ENCODE peak calls at places on chromosomes 16 and 17, in five cellular contexts. One of them, this sample, is unnamed.

GRCh38 chr17:28533091-28533670 is 19.2 kb downstream of the UNC119 start:
- DNase-seq in ascending aorta: no peak
- DNase-seq in lower lobe of right lung: no peak
- DNase-seq in CD8-positive, alpha-beta T cell: no peak
- DNase-seq in heart left ventricle: no peak
- DNase-seq in this sample: no peak

GRCh38 chr16:30941600-30942420 is 7.1 kb upstream of the ORAI3 start:
- DNase-seq in heart left ventricle: peak; percentile 82
- DNase-seq in CD8-positive, alpha-beta T cell: peak; percentile 45
- DNase-seq in ascending aorta: no peak
- DNase-seq in lower lobe of right lung: peak; percentile 90
- DNase-seq in this sample: peak; percentile 90

GRCh38 chr16:12898556-12898955 is 2.8 kb upstream of the SHISA9 start:
- DNase-seq in heart left ventricle: no peak
- DNase-seq in ascending aorta: no peak
- DNase-seq in CD8-positive, alpha-beta T cell: no peak
- DNase-seq in lower lobe of right lung: no peak
- DNase-seq in this sample: no peak

GRCh38 chr16:85395207-85395912 is 217.8 kb upstream of the GSE1 start:
- DNase-seq in lower lobe of right lung: peak; percentile 66
- DNase-seq in CD8-positive, alpha-beta T cell: no peak
- DNase-seq in heart left ventricle: peak; percentile 79
- DNase-seq in ascending aorta: peak; percentile 58
- DNase-seq in this sample: peak; percentile 58

GRCh38 chr17:50647187-50647586 is 12.5 kb downstream of the ABCC3 start:
- DNase-seq in lower lobe of right lung: no peak
- DNase-seq in ascending aorta: no peak
- DNase-seq in heart left ventricle: no peak
- DNase-seq in CD8-positive, alpha-beta T cell: no peak
- DNase-seq in this sample: no peak

GRCh38 chr16:85286970-85287814 is 174.9 kb upstream of the CIBAR2 start:
- DNase-seq in lower lobe of right lung: peak; percentile 62
- DNase-seq in CD8-positive, alpha-beta T cell: no peak
- DNase-seq in ascending aorta: no peak
- DNase-seq in heart left ventricle: peak; percentile 88
- DNase-seq in this sample: no peak

GRCh38 chr17:67800495-67800928 is 24.8 kb upstream of the BPTF start:
- DNase-seq in lower lobe of right lung: peak; percentile 80
- DNase-seq in CD8-positive, alpha-beta T cell: peak; percentile 31
- DNase-seq in ascending aorta: peak; percentile 16
- DNase-seq in heart left ventricle: peak; percentile 75
- DNase-seq in this sample: peak; percentile 95

GRCh38 chr16:89491238-89491869 is 993 bp upstream of the ANKRD11 start:
- DNase-seq in ascending aorta: no peak
- DNase-seq in CD8-positive, alpha-beta T cell: no peak
- DNase-seq in lower lobe of right lung: no peak
- DNase-seq in heart left ventricle: no peak
- DNase-seq in this sample: peak; percentile 59

DNA sequence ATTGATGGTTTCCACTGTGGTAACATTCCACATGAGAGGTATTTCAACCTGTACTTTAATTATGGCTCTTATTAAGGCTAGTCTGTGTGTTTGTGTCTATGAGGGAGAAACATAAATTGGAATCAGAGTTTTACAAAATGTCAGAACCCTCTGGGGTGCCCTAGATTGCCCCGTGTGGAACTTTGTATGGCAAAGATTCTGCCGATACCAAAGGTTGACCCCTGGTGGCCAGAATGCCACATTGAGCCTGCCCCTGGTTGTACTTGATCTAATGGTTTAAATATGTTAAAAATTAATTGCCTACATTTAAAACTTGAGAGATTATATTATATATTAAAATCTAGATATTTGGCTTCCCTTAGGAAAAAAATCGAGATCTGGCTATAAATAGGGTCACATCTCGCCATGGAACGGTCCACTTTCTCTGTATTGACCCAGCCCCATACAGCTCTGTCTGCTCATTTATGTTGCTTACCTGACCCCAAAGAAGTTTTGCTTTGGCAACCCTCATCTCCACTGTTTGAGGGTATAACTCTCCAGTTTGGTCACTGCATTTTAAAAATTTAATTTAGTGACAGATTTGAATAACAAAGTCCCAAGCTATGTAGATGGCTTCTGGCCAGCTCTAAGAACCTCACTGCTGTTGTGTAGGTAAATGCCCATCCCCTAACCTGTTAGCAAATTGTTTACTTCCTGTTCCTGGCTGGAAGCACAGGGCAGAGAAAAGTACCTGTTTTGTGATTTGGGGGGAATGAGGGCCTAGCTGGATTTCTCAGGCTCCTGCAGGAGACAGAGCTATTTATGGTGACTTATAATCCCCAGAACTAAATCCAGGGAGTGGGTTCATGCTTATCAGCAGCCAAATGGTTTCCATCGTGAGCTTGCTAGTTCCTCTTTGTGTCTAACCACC is 95.0 kb downstream of the PLCG2 start:
- DNase-seq in lower lobe of right lung: peak; percentile 69
- DNase-seq in heart left ventricle: peak; percentile 48
- DNase-seq in CD8-positive, alpha-beta T cell: peak; percentile 29
- DNase-seq in ascending aorta: no peak
- DNase-seq in this sample: peak; percentile 90
- H3K27ac ChIP-seq in lower lobe of right lung: peak overlapping the region; percentile 2
- H3K27ac ChIP-seq in heart left ventricle: no peak overlapping the region
- H3K27ac ChIP-seq in CD8-positive, alpha-beta T cell: no peak overlapping the region
- H3K27ac ChIP-seq in ascending aorta: no peak overlapping the region
- H3K27ac ChIP-seq in this sample: peak overlapping the region; percentile 99

DNA sequence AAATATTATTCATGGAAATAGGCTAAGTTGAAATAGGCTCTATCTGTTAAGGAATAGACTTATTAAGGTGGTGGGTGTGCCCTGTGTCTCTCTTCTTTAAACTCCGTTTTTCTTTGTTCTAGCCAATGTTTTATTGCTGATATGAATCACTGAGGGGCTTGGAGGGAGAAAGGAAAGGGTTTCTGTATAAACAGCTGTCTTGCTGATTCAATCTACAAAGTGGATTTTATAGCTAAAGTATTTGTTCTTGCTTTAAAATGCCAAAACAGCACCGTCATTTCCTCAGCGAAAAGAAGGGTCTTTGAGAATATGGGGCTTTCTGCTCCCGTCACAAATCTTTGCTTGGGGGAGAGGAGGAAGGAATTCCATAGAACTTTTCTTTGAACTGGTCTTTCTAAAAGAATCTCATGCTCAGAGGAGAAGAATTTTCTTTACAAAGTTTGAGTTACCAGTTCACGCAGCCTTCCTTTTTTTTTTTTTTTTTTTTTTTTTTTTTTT is 39.3 kb downstream of the MSI2 start:
- DNase-seq in ascending aorta: no peak
- DNase-seq in lower lobe of right lung: no peak
- DNase-seq in heart left ventricle: no peak
- DNase-seq in CD8-positive, alpha-beta T cell: no peak
- DNase-seq in this sample: no peak
- H3K4me3 ChIP-seq in ascending aorta: no peak overlapping the region
- H3K4me3 ChIP-seq in lower lobe of right lung: no peak overlapping the region
- H3K4me3 ChIP-seq in heart left ventricle: no peak overlapping the region
- H3K4me3 ChIP-seq in CD8-positive, alpha-beta T cell: no peak overlapping the region
- H3K4me3 ChIP-seq in this sample: no peak overlapping the region

GRCh38 chr16:3839402-3840184 is 40.9 kb downstream of the CREBBP start:
- DNase-seq in ascending aorta: no peak
- DNase-seq in lower lobe of right lung: no peak
- DNase-seq in heart left ventricle: no peak
- DNase-seq in CD8-positive, alpha-beta T cell: no peak
- DNase-seq in this sample: no peak

GRCh38 chr16:3838600-3839401 is 41.7 kb downstream of the CREBBP start:
- DNase-seq in CD8-positive, alpha-beta T cell: no peak
- DNase-seq in lower lobe of right lung: no peak
- DNase-seq in heart left ventricle: no peak
- DNase-seq in ascending aorta: no peak
- DNase-seq in this sample: no peak

GRCh38 chr16:3835089-3835602 is 45.4 kb downstream of the CREBBP start:
- DNase-seq in ascending aorta: no peak
- DNase-seq in lower lobe of right lung: no peak
- DNase-seq in CD8-positive, alpha-beta T cell: no peak
- DNase-seq in heart left ventricle: no peak
- DNase-seq in this sample: no peak

GRCh38 chr16:3836641-3837040 is 43.9 kb downstream of the CREBBP start:
- DNase-seq in heart left ventricle: no peak
- DNase-seq in ascending aorta: no peak
- DNase-seq in lower lobe of right lung: no peak
- DNase-seq in CD8-positive, alpha-beta T cell: no peak
- DNase-seq in this sample: no peak

GRCh38 chr16:3837851-3838564 is 42.5 kb downstream of the CREBBP start:
- DNase-seq in ascending aorta: no peak
- DNase-seq in lower lobe of right lung: no peak
- DNase-seq in heart left ventricle: no peak
- DNase-seq in CD8-positive, alpha-beta T cell: no peak
- DNase-seq in this sample: no peak
- H3K27ac ChIP-seq in ascending aorta: no peak overlapping the region
- H3K27ac ChIP-seq in lower lobe of right lung: no peak overlapping the region
- H3K27ac ChIP-seq in heart left ventricle: no peak overlapping the region
- H3K27ac ChIP-seq in CD8-positive, alpha-beta T cell: no peak overlapping the region
- H3K27ac ChIP-seq in this sample: no peak overlapping the region

DNA sequence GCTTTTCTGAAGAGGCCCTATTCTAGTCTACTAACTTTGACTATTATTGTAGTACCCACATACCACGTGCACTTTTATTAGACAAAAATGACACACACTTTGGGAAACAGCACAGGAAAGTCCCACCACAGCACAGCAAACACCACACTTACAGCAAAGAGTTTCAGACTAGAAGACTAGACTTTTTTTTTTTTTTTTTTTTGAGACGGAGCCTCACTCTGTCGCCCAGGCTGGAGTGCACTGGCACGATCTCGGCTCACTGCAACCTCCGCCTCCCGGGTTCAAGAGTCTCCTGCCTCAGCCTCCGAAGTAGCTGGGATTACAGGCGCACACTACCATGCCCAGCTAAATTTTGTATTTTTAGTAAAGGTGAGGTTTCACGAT is 20.1 kb downstream of the YWHAE start:
- DNase-seq in heart left ventricle: no peak
- DNase-seq in ascending aorta: no peak
- DNase-seq in lower lobe of right lung: no peak
- DNase-seq in CD8-positive, alpha-beta T cell: no peak
- DNase-seq in this sample: no peak
- H3K4me3 ChIP-seq in heart left ventricle: no peak overlapping the region
- H3K4me3 ChIP-seq in ascending aorta: peak overlapping the region; percentile 5
- H3K4me3 ChIP-seq in lower lobe of right lung: no peak overlapping the region
- H3K4me3 ChIP-seq in CD8-positive, alpha-beta T cell: no peak overlapping the region
- H3K4me3 ChIP-seq in this sample: no peak overlapping the region

DNA sequence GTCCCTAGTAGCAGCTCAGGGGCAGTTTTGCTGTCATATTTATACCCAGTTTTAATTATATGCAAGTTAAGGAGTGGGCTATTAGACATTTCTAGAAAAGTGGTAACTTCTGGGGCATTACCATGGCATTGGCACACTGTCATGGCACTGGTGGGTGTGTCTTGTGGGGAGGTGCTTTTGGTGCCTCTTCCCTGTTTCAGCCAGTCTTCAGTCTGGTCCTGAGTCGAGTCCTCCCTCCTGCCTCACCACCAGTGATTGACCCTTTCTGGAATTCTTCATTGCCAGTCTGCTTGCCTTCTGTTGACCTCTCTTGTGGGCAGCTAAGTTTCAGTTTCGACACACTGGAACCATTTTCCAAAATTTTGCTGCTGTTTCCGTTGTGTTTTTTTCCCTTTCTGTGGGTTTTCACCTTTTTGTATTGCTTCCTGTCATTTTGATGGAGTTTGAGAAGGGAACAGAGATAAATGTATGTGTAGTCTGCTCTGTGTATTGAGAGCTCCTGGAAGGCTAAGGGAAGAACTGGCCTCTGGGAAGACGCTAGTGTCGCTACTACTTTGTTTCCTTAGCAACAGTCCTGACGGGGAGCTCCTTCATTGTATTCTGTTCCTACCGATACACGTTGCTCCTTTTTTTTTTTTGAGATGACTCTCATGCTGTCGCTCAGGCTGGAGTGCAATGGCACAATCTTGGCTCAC is 10.6 kb downstream of the WWP2 start:
- DNase-seq in CD8-positive, alpha-beta T cell: no peak
- DNase-seq in lower lobe of right lung: no peak
- DNase-seq in heart left ventricle: no peak
- DNase-seq in ascending aorta: no peak
- DNase-seq in this sample: no peak
- H3K27ac ChIP-seq in CD8-positive, alpha-beta T cell: no peak overlapping the region
- H3K27ac ChIP-seq in lower lobe of right lung: peak overlapping the region; percentile 41
- H3K27ac ChIP-seq in heart left ventricle: no peak overlapping the region
- H3K27ac ChIP-seq in ascending aorta: no peak overlapping the region
- H3K27ac ChIP-seq in this sample: peak overlapping the region; percentile 83

GRCh38 chr17:16552637-16553045 is 16.4 kb downstream of the ZNF287 start:
- DNase-seq in CD8-positive, alpha-beta T cell: no peak
- DNase-seq in lower lobe of right lung: no peak
- DNase-seq in heart left ventricle: no peak
- DNase-seq in ascending aorta: no peak
- DNase-seq in this sample: no peak
- H3K4me3 ChIP-seq in CD8-positive, alpha-beta T cell: no peak overlapping the region
- H3K4me3 ChIP-seq in lower lobe of right lung: no peak overlapping the region
- H3K4me3 ChIP-seq in heart left ventricle: no peak overlapping the region
- H3K4me3 ChIP-seq in ascending aorta: no peak overlapping the region
- H3K4me3 ChIP-seq in this sample: no peak overlapping the region

DNA sequence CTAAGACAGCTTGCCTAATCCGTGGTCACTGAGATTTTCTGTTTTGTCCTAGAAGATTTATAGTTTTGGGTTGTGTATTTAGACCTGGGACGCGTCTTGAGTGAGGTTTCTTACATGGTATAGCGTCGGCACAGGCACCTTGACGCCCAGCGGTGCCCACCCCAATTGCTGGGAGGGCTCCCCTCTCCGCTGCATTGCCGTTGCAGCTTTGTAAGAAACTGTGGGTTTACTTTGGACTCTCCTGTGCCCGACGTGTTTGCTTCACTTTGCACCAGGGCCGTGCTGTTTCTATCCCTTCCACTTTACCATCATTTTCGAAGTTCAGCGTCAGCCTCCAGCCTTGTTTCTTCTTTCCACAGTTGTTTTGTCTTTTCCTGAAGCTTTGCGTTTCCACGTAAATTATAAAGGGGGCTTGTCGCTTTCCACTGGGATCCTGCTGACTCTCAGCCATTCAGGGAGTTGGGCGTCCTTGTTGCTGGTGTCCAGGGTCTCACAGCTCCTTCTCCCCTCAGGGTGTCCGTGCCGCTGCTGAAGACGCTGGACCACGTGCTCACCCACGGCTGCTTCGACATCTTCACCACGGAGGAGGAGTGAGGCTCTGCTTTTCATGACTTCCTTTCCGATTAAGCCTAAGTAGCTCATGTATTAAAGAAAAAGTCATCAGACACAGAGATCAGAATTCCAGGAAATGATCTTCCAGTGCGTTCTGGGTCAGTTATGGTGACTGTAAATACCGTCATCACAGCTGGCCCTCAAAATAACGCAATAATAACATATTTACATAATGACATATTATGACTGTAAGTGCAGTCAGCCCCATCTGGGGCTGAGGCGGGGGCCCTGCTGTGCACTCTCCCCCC is 92.6 kb upstream of the ZNF750 start:
- DNase-seq in ascending aorta: no peak
- DNase-seq in heart left ventricle: no peak
- DNase-seq in lower lobe of right lung: peak; percentile 14
- DNase-seq in CD8-positive, alpha-beta T cell: no peak
- DNase-seq in this sample: no peak
- H3K27ac ChIP-seq in ascending aorta: no peak overlapping the region
- H3K27ac ChIP-seq in heart left ventricle: no peak overlapping the region
- H3K27ac ChIP-seq in lower lobe of right lung: no peak overlapping the region
- H3K27ac ChIP-seq in CD8-positive, alpha-beta T cell: no peak overlapping the region
- H3K27ac ChIP-seq in this sample: no peak overlapping the region